ENCODE peak calls at places on chromosomes 12 and 14, in five cellular contexts. Z is fibroblast of the aortic adventitia; R is astrocyte of the spinal cord; G is lung; J is activated CD8-positive, alpha-beta memory T cell treated with anti-CD3 and anti-CD28 coated beads for 24 hours. Q is an unnamed sample.

GRCh38 chr14:78152246-78153068 is 17.7 kb upstream of the NRXN3 start:
- DNase-seq in Z (no peak), R (no peak), J (no peak), G (no peak), Q (no peak)

GRCh38 chr14:23119362-23120327 is 590 bp upstream of the CEBPE start:
- DNase-seq in G (no peak), J (peak), Z (no peak), R (no peak), Q (peak)

GRCh38 chr12:98294426-98294825 is 221.0 kb upstream of the TMPO start:
- DNase-seq in R (no peak), G (no peak), J (no peak), Z (no peak), Q (no peak)

GRCh38 chr12:12158858-12159257 is 88.1 kb downstream of the BCL2L14 start:
- DNase-seq in G (peak), Z (peak), J (no peak), R (no peak), Q (no peak)

GRCh38 chr14:32202468-32202865 is 602 bp downstream of the RNU6-8 start:
- DNase-seq in Z (no peak), J (peak), G (no peak), R (peak), Q (no peak)

GRCh38 chr14:30472001-30472400 is 87.0 kb upstream of the G2E3 start:
- DNase-seq in G (no peak), R (no peak), J (no peak), Z (no peak), Q (no peak)

GRCh38 chr14:97337267-97337666 is 540.1 kb downstream of the VRK1 start:
- DNase-seq in J (no peak), R (no peak), Z (no peak), G (no peak), Q (no peak)

GRCh38 chr12:106098691-106099200 is 40.0 kb downstream of the NUAK1 start:
- DNase-seq in R (no peak), Z (no peak), G (no peak), J (no peak), Q (no peak)

GRCh38 chr12:95790912-95791849 is 617 bp upstream of the NTN4 start:
- DNase-seq in R (no peak), Z (peak), J (peak), G (peak), Q (peak)

GRCh38 chr12:98743362-98743953 is 98.4 kb downstream of the APAF1 start:
- DNase-seq in Z (no peak), R (no peak), J (no peak), G (no peak), Q (no peak)

GRCh38 chr12:58104443-58104842 is 163.1 kb downstream of the ATP23 start:
- DNase-seq in J (no peak), Z (no peak), R (no peak), G (no peak), Q (no peak)

GRCh38 chr14:88248606-88249005 is 74.5 kb downstream of the KCNK10 start:
- DNase-seq in J (no peak), R (peak), Z (peak), G (no peak), Q (no peak)

GRCh38 chr14:96146131-96146771 is 58.4 kb upstream of the BDKRB2 start:
- DNase-seq in R (peak), J (peak), Z (peak), G (peak), Q (no peak)

GRCh38 chr14:91839754-91840153 is 27.6 kb downstream of the TC2N start:
- DNase-seq in G (no peak), R (no peak), J (no peak), Z (no peak), Q (no peak)

GRCh38 chr14:95319312-95320075 is at the start of gene CLMN:
- DNase-seq in G (no peak), J (peak), R (no peak), Z (peak), Q (peak)

GRCh38 chr12:111389635-111390034 is 16.1 kb upstream of the SH2B3 start:
- DNase-seq in Z (no peak), J (no peak), G (no peak), R (no peak), Q (no peak)

GRCh38 chr12:42846782-42847181 is 257.2 kb upstream of the PRICKLE1 start:
- DNase-seq in J (no peak), R (peak), Z (no peak), G (no peak), Q (no peak)

GRCh38 chr14:50410921-50411320 is 14.2 kb upstream of the CDKL1 start:
- DNase-seq in R (peak), J (no peak), G (no peak), Z (peak), Q (no peak)

GRCh38 chr12:101713059-101713682 is 15.7 kb downstream of the CHPT1 start:
- DNase-seq in G (no peak), R (no peak), J (no peak), Z (peak), Q (no peak)

GRCh38 chr14:85479306-85479705 is 50.6 kb upstream of the FLRT2 start:
- DNase-seq in R (no peak), Z (no peak), J (no peak), G (no peak), Q (no peak)

GRCh38 chr12:119480551-119480950 is 113.0 kb upstream of the TMEM233 start:
- DNase-seq in R (no peak), G (no peak), Z (no peak), J (no peak), Q (no peak)

GRCh38 chr14:89543420-89543790 is 126.4 kb upstream of the FOXN3 start:
- DNase-seq in Z (peak), G (no peak), R (peak), J (no peak), Q (no peak)

GRCh38 chr12:109621271-109621671 is 47.7 kb downstream of the MVK start:
- DNase-seq in G (no peak), Z (peak), J (no peak), R (no peak), Q (no peak)

GRCh38 chr14:31419179-31420012 is 954 bp downstream of the HEATR5A start:
- DNase-seq in R (peak), Z (peak), J (no peak), G (no peak), Q (no peak)